ENCODE peak calls at places on chromosomes 4 and X, in six cellular contexts. S is activated CD8-positive, alpha-beta T cell treated with anti-CD3 and anti-CD28 coated beads for 36 hours; P is OCI-LY7; J is tibial nerve; R is MCF 10A; H is astrocyte of the spinal cord. V is an unnamed sample.

GRCh38 chrX:65985922-65986588 is 53.8 kb downstream of the VSIG4 start:
- DNase-seq in H (peak), P (peak), S (peak), J (peak), R (peak), V (no peak)

GRCh38 chr4:74055498-74055897 is 17.0 kb upstream of the CXCL3 start:
- DNase-seq in J (no peak), S (no peak), R (no peak), H (no peak), P (no peak), V (no peak)

GRCh38 chr4:47538516-47538915 is 53.4 kb downstream of the ATP10D start:
- DNase-seq in H (peak), P (no peak), S (no peak), R (no peak), J (no peak), V (no peak)

GRCh38 chr4:118557298-118557851 is 127.8 kb upstream of the METTL14 start:
- DNase-seq in J (no peak), H (peak), P (no peak), S (no peak), R (peak), V (no peak)

GRCh38 chr4:3041192-3042142 is 32.9 kb downstream of the HTT-AS start:
- DNase-seq in S (peak), R (no peak), J (peak), P (peak), H (peak), V (no peak)

GRCh38 chr4:14771091-14771490 is 231.2 kb upstream of the CPEB2 start:
- DNase-seq in R (peak), P (no peak), S (no peak), J (no peak), H (no peak), V (no peak)

GRCh38 chr4:8774071-8774470 is 97.6 kb downstream of the HMX1 start:
- DNase-seq in J (no peak), H (no peak), P (no peak), R (no peak), S (no peak), V (no peak)

GRCh38 chrX:153628129-153628528 is 18.9 kb upstream of the DUSP9 start:
- DNase-seq in J (no peak), S (no peak), R (no peak), P (no peak), H (no peak), V (no peak)

GRCh38 chr4:9925750-9926439 is 95.4 kb downstream of the SLC2A9 start:
- DNase-seq in S (no peak), H (no peak), P (no peak), J (no peak), R (no peak), V (no peak)

GRCh38 chr4:57023104-57023503 is 44.4 kb downstream of the POLR2B start:
- DNase-seq in R (peak), J (no peak), H (peak), P (no peak), S (no peak), V (no peak)

GRCh38 chrX:84453351-84454246 is 48.7 kb downstream of the HDX start:
- DNase-seq in R (no peak), S (no peak), H (no peak), P (no peak), J (no peak), V (no peak)

GRCh38 chrX:68919707-68920106 is 90.9 kb downstream of the EFNB1 start:
- DNase-seq in S (no peak), J (peak), P (no peak), H (no peak), R (no peak), V (no peak)

GRCh38 chrX:65871671-65872311 is 168.1 kb downstream of the VSIG4 start:
- DNase-seq in R (peak), S (peak), J (no peak), P (peak), H (no peak), V (no peak)

GRCh38 chr4:129583868-129584267 is 487.9 kb downstream of the C4orf33 start:
- DNase-seq in H (peak), J (peak), S (no peak), R (peak), P (no peak), V (no peak)

GRCh38 chr4:133151301-133151680 is 2.2 kb downstream of the PCDH10 start:
- DNase-seq in P (no peak), J (no peak), H (peak), S (no peak), R (no peak), V (peak)

GRCh38 chr4:111991797-111992196 is 153.5 kb upstream of the FAM241A start:
- DNase-seq in R (peak), S (no peak), H (peak), J (peak), P (no peak), V (no peak)

GRCh38 chr4:20679946-20680345 is 20.3 kb upstream of the PACRGL start:
- DNase-seq in S (no peak), R (no peak), J (no peak), P (no peak), H (no peak), V (no peak)

GRCh38 chrX:103779156-103779555 is 2.5 kb downstream of the PLP1 start:
- DNase-seq in R (no peak), P (no peak), S (no peak), H (peak), J (no peak), V (no peak)

GRCh38 chrX:103776586-103776985 is at the start of gene PLP1:
- DNase-seq in J (no peak), S (no peak), H (no peak), P (no peak), R (no peak), V (no peak)

GRCh38 chrX:103773445-103773844 is 3.2 kb upstream of the PLP1 start:
- DNase-seq in R (no peak), J (no peak), P (no peak), S (no peak), H (no peak), V (no peak)

GRCh38 chrX:103774070-103774642 is 2.5 kb upstream of the PLP1 start:
- DNase-seq in P (peak), H (peak), S (no peak), J (no peak), R (peak), V (no peak)
- TF ChIP-seq CTCF in P (peak), H (peak), S (peak), J (peak), R (peak), V (peak)

DNA sequence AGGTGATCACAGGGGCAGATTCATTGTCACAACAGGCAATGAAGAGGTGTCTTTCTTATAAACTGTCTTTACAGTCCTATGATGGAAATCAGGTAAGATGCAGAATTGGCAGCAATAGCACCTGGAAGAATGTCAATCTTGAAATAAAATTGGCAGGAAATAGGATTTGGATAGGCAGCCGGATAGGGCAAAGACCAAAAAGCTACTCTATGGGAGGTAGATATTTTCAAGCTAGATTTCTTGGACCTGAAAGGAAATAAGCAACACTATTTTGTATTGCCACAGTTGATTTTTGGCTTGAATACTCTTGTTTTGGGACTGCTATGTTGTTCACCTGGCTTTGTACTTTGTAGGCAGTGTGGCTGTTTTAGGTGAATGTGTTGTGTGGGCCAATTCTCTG is 314.2 kb downstream of the SLC7A11 start:
- DNase-seq in P (no peak), R (no peak), S (no peak), J (no peak), H (no peak), V (no peak)
- TF ChIP-seq CTCF in P (no peak), R (no peak), S (no peak), J (no peak), H (no peak), V (no peak)

GRCh38 chr4:31016322-31017061 is 296.3 kb downstream of the PCDH7 start:
- DNase-seq in R (no peak), S (no peak), H (no peak), J (no peak), P (no peak), V (no peak)
- TF ChIP-seq CTCF in R (no peak), S (no peak), H (no peak), J (no peak), P (no peak), V (no peak)

DNA sequence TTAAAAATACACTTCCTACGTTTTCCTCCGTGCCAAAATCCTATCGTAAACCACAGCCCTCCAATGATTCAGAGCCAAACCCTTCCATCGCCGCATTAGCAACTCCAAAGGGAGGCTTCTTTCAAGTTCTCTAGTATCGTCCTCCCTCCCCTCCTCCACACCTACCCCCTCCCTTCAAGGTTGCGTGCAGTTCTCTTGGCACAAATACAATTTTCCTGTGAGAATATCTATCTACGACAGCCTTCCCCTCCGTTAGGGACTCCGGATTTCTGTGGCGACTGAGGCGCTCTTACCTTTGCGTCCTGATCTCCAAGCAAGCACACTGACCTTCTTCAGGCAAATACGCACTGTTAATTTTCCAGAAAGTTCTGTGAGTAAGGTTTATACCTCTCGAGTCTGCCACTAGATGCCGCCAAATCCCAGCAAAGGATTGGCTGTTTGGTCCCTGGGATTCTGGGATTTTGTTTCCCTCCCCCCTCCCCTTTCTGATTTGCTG is 1.2 kb upstream of the MORF4L2 start:
- DNase-seq in R (peak), S (peak), J (peak), P (peak), H (peak), V (no peak)
- TF ChIP-seq CTCF in R (peak), S (peak), J (peak), P (peak), H (peak), V (peak)

DNA sequence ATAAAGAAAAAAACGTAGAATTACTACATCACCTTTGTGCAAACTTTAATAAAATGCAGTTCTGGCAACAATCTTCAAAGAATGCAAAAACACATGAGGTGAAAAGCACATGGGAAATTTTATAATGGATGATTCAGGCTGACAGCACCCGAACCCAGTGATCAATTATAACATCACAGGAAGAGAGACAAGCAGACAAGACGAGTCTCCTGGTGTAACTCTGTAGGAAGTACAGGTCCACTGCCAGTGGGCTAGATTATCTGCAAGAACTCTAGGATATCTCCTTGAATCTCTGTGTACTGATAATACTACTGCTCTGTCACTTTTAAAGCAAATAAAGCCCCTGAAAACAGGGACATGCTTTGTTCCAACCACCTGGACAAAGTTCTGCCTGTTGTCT is 58.9 kb upstream of the NXF3 start:
- DNase-seq in J (no peak), R (no peak), P (no peak), H (no peak), S (no peak), V (no peak)
- TF ChIP-seq CTCF in J (no peak), R (no peak), P (no peak), H (no peak), S (no peak), V (no peak)

DNA sequence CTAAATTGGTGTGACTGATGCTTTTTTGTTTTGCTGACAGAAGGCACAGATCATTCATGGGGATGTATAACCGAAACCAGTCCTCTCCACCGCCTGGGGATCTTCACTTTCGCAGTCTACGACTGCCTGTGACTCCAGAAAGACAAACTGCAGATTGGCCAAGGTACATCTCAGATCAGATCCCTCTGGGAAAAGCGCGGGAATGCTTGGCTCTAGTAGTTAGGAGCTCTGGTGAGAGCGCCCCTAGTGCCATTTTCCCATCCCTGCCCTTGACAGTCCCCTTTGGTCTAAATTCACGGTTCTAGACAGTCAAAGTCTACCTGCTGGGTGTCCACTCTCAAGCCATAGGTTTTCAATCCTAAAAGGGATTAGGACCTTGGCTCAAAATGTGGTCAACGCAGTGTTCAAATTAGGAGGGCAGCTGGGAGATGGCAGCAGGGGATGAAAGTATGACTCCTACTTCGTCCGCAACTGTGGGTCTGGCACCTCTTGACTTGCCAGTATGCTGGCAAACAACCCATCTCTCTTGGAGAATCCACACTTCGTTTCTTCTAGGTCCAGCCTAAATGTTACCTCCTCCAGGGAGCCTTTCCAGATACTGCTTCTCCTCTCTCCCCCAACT is 6.9 kb upstream of the HAND2 start:
- DNase-seq in S (no peak), R (peak), P (no peak), J (no peak), H (no peak), V (no peak)
- TF ChIP-seq CTCF in S (no peak), R (no peak), P (peak), J (peak), H (peak), V (peak)

DNA sequence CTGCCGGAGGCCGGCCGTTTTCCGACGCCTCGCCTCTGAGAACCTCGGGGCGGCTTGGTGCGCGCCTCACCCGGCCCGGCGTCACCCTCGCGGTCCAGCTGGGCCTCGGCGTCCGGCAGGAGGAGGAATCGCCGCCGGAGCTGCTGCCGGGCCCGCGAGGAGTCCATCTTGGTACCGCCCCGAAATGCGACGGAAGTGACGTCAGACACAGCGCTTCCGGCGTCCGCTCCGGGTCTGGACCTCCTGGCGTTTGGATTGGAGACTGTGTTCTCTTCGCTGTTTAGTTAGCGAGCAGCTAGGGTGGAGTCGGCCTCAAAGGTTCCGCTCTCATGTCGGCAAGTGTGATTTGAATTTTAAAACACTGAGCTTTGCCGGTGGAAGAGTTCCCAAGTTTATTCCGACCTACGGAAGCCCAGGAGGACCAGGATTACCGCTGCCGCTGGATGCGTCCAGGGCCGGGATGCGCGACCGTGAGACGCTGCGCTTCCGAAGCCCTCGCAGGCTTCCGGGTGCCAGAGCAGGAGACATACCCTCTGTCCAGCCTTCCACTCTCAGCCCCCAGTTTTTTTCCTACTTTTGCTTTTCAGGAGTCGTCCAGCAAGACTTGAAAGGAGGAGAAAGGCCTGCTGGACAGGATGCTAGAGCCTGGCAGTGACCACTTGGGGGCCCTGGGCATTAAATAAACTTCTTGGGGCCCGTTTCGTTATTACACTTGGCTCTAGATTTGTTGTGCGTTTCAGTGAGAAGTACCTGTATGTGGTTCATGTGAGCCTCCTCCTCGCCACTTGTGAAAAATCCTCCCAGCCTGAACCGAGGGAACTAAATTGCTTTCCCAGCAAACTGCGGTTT is at the start of gene TMEM128:
- DNase-seq in P (peak), H (peak), S (peak), R (peak), J (peak), V (peak)
- TF ChIP-seq CTCF in P (peak), H (peak), S (peak), R (no peak), J (peak), V (no peak)

V was measured in D721Med.